ENCODE peak calls at places on chromosomes 6 and 20, in seven cellular contexts. L, W, G, C, U, S and O are unnamed samples.

GRCh38 chr20:49508435-49509199 is 26.1 kb upstream of the KCNB1 start:
- DNase-seq in L (peak), W (peak), G (peak), C (peak), U (no peak), S (peak), O (no peak)

GRCh38 chr6:28254340-28254618 is 2.2 kb upstream of the ZKSCAN4 start:
- DNase-seq in L (no peak), W (no peak), G (no peak), C (no peak), U (no peak), S (no peak), O (no peak)

GRCh38 chr6:15401769-15402250 is 155.9 kb downstream of the JARID2 start:
- DNase-seq in L (peak), W (no peak), G (no peak), C (no peak), U (no peak), S (no peak), O (no peak)

GRCh38 chr20:16314722-16315121 is 258.5 kb downstream of the KIF16B start:
- DNase-seq in L (no peak), W (no peak), G (no peak), C (no peak), U (no peak), S (no peak), O (no peak)

GRCh38 chr6:70894001-70894400 is 62.9 kb downstream of the B3GAT2 start:
- DNase-seq in L (no peak), W (no peak), G (no peak), C (no peak), U (no peak), S (no peak), O (no peak)

GRCh38 chr6:40986364-40986763 is 52.7 kb downstream of the UNC5CL start:
- DNase-seq in L (no peak), W (no peak), G (no peak), C (no peak), U (no peak), S (peak), O (no peak)

GRCh38 chr6:34234667-34235604 is 1.7 kb upstream of the HMGA1 start:
- DNase-seq in L (no peak), W (no peak), G (no peak), C (peak), U (peak), S (no peak), O (peak)

GRCh38 chr6:105596284-105596755 is 193.4 kb upstream of the PREP start:
- DNase-seq in L (peak), W (peak), G (no peak), C (no peak), U (no peak), S (peak), O (no peak)

GRCh38 chr6:1436334-1437306 is 47.2 kb downstream of the FOXF2 start:
- DNase-seq in L (peak), W (peak), G (peak), C (peak), U (peak), S (peak), O (no peak)

GRCh38 chr20:41119593-41120561 is 17.5 kb upstream of the PLCG1 start:
- DNase-seq in L (no peak), W (no peak), G (no peak), C (no peak), U (no peak), S (no peak), O (no peak)

GRCh38 chr6:41460742-41461336 is 85.3 kb upstream of the FOXP4 start:
- DNase-seq in L (no peak), W (peak), G (no peak), C (no peak), U (no peak), S (no peak), O (no peak)

GRCh38 chr6:38185752-38186151 is 366.2 kb downstream of the ZFAND3 start:
- DNase-seq in L (no peak), W (no peak), G (no peak), C (no peak), U (no peak), S (no peak), O (no peak)

GRCh38 chr6:31579546-31580445 is 2.4 kb downstream of the LTB start:
- DNase-seq in L (no peak), W (no peak), G (no peak), C (no peak), U (no peak), S (no peak), O (no peak)

GRCh38 chr20:51014797-51015722 is 7.8 kb downstream of the KCNG1 start:
- DNase-seq in L (peak), W (peak), G (peak), C (peak), U (peak), S (peak), O (peak)

GRCh38 chr6:43070028-43070632 is 6.0 kb upstream of the PTK7 start:
- DNase-seq in L (peak), W (peak), G (peak), C (no peak), U (no peak), S (peak), O (no peak)

GRCh38 chr20:54608978-54609377 is 133.6 kb downstream of the DOK5 start:
- DNase-seq in L (no peak), W (no peak), G (no peak), C (no peak), U (no peak), S (no peak), O (no peak)

GRCh38 chr6:89035252-89036106 is 45.1 kb upstream of the PNRC1 start:
- DNase-seq in L (peak), W (peak), G (no peak), C (no peak), U (no peak), S (peak), O (no peak)

GRCh38 chr6:95249661-95250060 is 327.7 kb upstream of the MANEA start:
- DNase-seq in L (no peak), W (no peak), G (no peak), C (no peak), U (no peak), S (no peak), O (no peak)

GRCh38 chr20:5119143-5119434 is 669 bp downstream of the PCNA start:
- DNase-seq in L (no peak), W (no peak), G (no peak), C (no peak), U (no peak), S (no peak), O (no peak)

GRCh38 chr6:43173496-43174262 is 2.6 kb downstream of the SRF start:
- DNase-seq in L (no peak), W (no peak), G (no peak), C (no peak), U (no peak), S (no peak), O (no peak)

GRCh38 chr6:24009319-24009718 is 116.7 kb upstream of the NRSN1 start:
- DNase-seq in L (no peak), W (no peak), G (no peak), C (peak), U (no peak), S (no peak), O (no peak)

GRCh38 chr20:60255866-60256265 is 297.6 kb downstream of the CDH26 start:
- DNase-seq in L (no peak), W (peak), G (no peak), C (no peak), U (no peak), S (peak), O (no peak)

GRCh38 chr6:21437583-21437982 is 156.0 kb upstream of the SOX4 start:
- DNase-seq in L (no peak), W (no peak), G (no peak), C (no peak), U (no peak), S (no peak), O (no peak)

GRCh38 chr20:38873050-38873581 is 53.1 kb upstream of the FAM83D start:
- DNase-seq in L (no peak), W (no peak), G (no peak), C (no peak), U (no peak), S (no peak), O (no peak)

GRCh38 chr6:93079061-93079460 is 340.3 kb downstream of the EPHA7 start:
- DNase-seq in L (no peak), W (no peak), G (no peak), C (no peak), U (no peak), S (no peak), O (no peak)

GRCh38 chr20:56247954-56248782 is at the start of gene MC3R:
- DNase-seq in L (peak), W (peak), G (peak), C (peak), U (no peak), S (peak), O (peak)

GRCh38 chr6:15621203-15622044 is 41.4 kb downstream of the DTNBP1 start:
- DNase-seq in L (peak), W (peak), G (peak), C (no peak), U (no peak), S (peak), O (peak)

GRCh38 chr6:46932941-46933340 is 11.2 kb upstream of the ADGRF5 start:
- DNase-seq in L (peak), W (peak), G (no peak), C (no peak), U (no peak), S (no peak), O (no peak)

GRCh38 chr20:14951707-14952106 is 614.3 kb upstream of the FLRT3 start:
- DNase-seq in L (peak), W (peak), G (peak), C (no peak), U (no peak), S (no peak), O (no peak)

GRCh38 chr6:161153725-161154124 is 120.1 kb downstream of the AGPAT4 start:
- DNase-seq in L (no peak), W (no peak), G (no peak), C (no peak), U (no peak), S (no peak), O (no peak)

GRCh38 chr20:32479012-32479411 is 106.1 kb downstream of the NOL4L start:
- DNase-seq in L (no peak), W (no peak), G (no peak), C (no peak), U (no peak), S (no peak), O (peak)

GRCh38 chr6:43970913-43971775 is 156.1 kb downstream of the MRPL14 start:
- DNase-seq in L (peak), W (peak), G (no peak), C (no peak), U (no peak), S (peak), O (no peak)

GRCh38 chr6:154414021-154414813 is 57.6 kb upstream of the IPCEF1 start:
- DNase-seq in L (no peak), W (no peak), G (no peak), C (no peak), U (no peak), S (peak), O (no peak)

GRCh38 chr6:71279321-71279720 is 9.3 kb upstream of the OGFRL1 start:
- DNase-seq in L (no peak), W (no peak), G (no peak), C (no peak), U (no peak), S (no peak), O (no peak)

GRCh38 chr20:35215066-35215956 is 11.2 kb upstream of the MMP24 start:
- DNase-seq in L (no peak), W (peak), G (no peak), C (no peak), U (no peak), S (peak), O (no peak)

GRCh38 chr6:160163912-160164311 is 42.3 kb downstream of the SLC22A1 start:
- DNase-seq in L (no peak), W (no peak), G (no peak), C (no peak), U (no peak), S (no peak), O (no peak)

DNA sequence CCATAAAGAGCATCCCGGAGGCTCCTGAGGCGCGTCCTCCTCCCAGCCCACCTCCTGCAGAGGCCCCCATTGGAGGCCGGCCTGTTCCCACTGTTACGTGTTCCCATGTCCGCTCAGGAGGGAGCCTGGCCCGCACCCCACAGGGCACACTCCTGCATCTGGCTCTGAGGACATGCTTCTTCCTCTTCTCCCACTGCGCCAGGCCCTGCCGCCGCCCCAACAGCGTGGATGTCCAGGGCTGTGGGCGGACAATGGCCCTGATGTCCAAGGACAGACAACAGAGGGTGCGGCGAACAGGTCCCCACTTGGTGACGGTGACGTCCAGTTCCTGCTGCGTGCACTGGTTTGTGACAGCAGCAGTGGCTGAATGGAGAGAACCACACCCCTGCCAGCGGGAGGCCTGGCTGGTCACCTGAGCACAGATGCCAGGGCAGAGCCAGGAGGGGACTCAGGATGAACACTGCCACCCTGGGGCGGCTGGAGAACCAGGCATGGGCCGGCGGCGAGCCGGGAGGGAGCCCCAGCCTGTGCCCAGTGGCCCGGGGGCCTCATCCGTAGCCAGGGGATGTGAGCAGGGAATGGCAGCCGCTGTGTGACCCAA is 26.6 kb downstream of the FRMD1 start:
- DNase-seq in L (no peak), W (no peak), G (no peak), C (no peak), U (no peak), S (no peak), O (no peak)
- TF ChIP-seq CTCF in L (no peak), W (no peak), G (no peak), C (no peak), U (no peak), S (no peak), O (no peak)

DNA sequence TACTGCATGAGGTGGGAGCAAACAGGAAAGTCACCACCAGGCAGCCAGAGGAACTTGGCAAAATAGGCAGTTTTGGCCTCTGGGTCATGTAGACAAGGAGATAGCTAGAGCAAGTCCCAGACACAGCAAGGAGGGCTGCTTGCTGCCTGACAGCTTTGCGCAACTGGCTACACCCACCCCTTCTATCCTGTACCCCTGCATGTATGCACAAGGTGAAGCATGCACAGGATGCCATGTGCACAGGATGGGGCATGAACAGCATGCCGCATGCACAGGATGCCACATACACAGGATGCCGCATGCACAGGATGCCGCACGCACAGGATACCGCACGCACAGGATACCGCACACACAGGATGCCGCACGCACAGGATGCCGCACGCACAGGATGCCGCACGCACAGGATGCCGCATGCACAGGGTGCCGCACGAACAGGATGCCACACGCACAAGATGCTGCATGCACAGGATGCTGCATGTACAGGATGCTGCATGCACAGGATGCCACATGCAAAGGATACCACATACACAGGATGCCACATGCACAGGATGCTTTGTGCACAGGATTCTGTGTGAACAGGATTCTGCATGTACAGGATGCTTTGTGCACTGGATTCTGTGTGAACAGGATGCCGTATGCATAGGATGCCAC is 104.9 kb upstream of the IYD start:
- DNase-seq in L (no peak), W (no peak), G (no peak), C (no peak), U (no peak), S (no peak), O (no peak)
- TF ChIP-seq CTCF in L (no peak), W (no peak), G (no peak), C (no peak), U (no peak), S (no peak), O (no peak)

GRCh38 chr6:54621285-54621684 is 225.3 kb upstream of the FAM83B start:
- DNase-seq in L (peak), W (no peak), G (no peak), C (no peak), U (no peak), S (no peak), O (no peak)

GRCh38 chr6:54619102-54619501 is 227.5 kb upstream of the FAM83B start:
- DNase-seq in L (no peak), W (no peak), G (no peak), C (no peak), U (no peak), S (no peak), O (no peak)

GRCh38 chr6:54614499-54615195 is 231.9 kb upstream of the FAM83B start:
- DNase-seq in L (no peak), W (no peak), G (no peak), C (no peak), U (no peak), S (no peak), O (no peak)

GRCh38 chr6:54618597-54618996 is 228.0 kb upstream of the FAM83B start:
- DNase-seq in L (no peak), W (no peak), G (no peak), C (no peak), U (no peak), S (no peak), O (no peak)

GRCh38 chr6:54617730-54618129 is 228.8 kb upstream of the FAM83B start:
- DNase-seq in L (peak), W (peak), G (no peak), C (no peak), U (no peak), S (peak), O (no peak)
- TF ChIP-seq CTCF in L (no peak), W (no peak), G (no peak), C (no peak), U (no peak), S (no peak), O (no peak)

GRCh38 chr20:25297141-25297905 is 49.4 kb downstream of the PYGB start:
- DNase-seq in L (no peak), W (no peak), G (no peak), C (no peak), U (no peak), S (no peak), O (no peak)
- TF ChIP-seq CTCF in L (no peak), W (no peak), G (no peak), C (no peak), U (no peak), S (no peak), O (no peak)

GRCh38 chr20:577167-577791 is 32.8 kb downstream of the TCF15 start:
- DNase-seq in L (peak), W (peak), G (peak), C (no peak), U (no peak), S (peak), O (peak)
- TF ChIP-seq CTCF in L (peak), W (peak), G (peak), C (peak), U (peak), S (peak), O (peak)

GRCh38 chr6:107736713-107737396 is 87.3 kb downstream of the SCML4 start:
- DNase-seq in L (no peak), W (no peak), G (no peak), C (no peak), U (no peak), S (no peak), O (no peak)

GRCh38 chr6:107732461-107732860 is 91.7 kb downstream of the SCML4 start:
- DNase-seq in L (no peak), W (no peak), G (no peak), C (no peak), U (no peak), S (no peak), O (no peak)

GRCh38 chr6:107737397-107737793 is 86.7 kb downstream of the SCML4 start:
- DNase-seq in L (no peak), W (no peak), G (no peak), C (no peak), U (no peak), S (no peak), O (no peak)

GRCh38 chr6:107731422-107732319 is 92.4 kb downstream of the SCML4 start:
- DNase-seq in L (no peak), W (no peak), G (no peak), C (no peak), U (no peak), S (no peak), O (no peak)

GRCh38 chr6:107735906-107736635 is 88.0 kb downstream of the SCML4 start:
- DNase-seq in L (no peak), W (no peak), G (no peak), C (no peak), U (no peak), S (no peak), O (no peak)
- TF ChIP-seq CTCF in L (no peak), W (no peak), G (no peak), C (no peak), U (no peak), S (no peak), O (no peak)

DNA sequence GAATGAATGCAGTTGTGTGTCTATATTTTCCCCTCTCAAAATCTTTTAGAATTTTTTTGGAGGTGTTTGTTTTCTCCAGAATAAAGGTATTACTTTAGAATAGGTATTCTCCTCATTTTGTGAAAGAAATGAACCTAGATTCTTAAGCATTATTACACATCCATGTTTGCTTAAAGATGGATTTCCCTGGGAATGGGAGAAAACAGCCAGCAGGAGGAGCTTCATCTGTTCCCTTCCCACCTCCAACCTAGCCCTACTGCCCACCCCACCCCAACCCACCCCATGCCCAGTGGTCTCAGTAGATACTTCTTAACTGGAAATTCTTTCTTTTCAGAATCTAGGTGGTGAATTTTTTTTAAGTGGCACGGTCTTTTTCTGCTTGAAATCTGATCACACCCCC is 127.8 kb downstream of the CD109 start:
- DNase-seq in L (no peak), W (no peak), G (no peak), C (no peak), U (no peak), S (no peak), O (no peak)
- TF ChIP-seq CTCF in L (no peak), W (no peak), G (no peak), C (peak), U (no peak), S (peak), O (no peak)

GRCh38 chr6:130366011-130366963 is at the start of gene TMEM200A:
- DNase-seq in L (peak), W (peak), G (peak), C (peak), U (peak), S (peak), O (peak)
- TF ChIP-seq CTCF in L (peak), W (no peak), G (no peak), C (peak), U (peak), S (peak), O (no peak)

DNA sequence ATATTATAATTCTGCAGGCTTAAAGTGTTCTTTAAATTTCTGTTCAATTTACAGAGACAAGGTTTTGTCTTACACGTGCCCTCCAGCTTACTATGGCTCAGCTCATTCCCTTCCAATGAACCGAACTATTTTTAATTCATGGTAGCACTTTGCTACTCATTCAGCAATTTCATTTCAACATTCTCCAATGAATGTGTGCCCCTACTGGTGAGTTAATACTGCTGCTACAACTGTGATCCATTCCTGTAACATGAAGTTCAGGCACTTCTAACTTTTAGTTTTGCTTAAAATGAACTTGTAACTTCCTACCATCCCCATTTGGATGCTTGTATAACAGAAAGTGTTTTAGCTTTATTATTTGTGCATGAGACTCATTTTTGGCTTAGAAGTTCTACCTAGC is 99.7 kb downstream of the F13A1 start:
- DNase-seq in L (no peak), W (peak), G (no peak), C (no peak), U (no peak), S (no peak), O (no peak)
- TF ChIP-seq CTCF in L (no peak), W (peak), G (peak), C (peak), U (peak), S (no peak), O (peak)